ENCODE peak calls at places on chromosomes 6 and 20, in ten cellular contexts. S, X, N, P, Y, C, V, U, I and R are unnamed samples.
A peak's percentile ranks its signal among the peaks of the same experiment; 100 is the strongest.

GRCh38 chr20:4559106-4559505 is 162.6 kb upstream of the PRND start:
- DNase-seq in S (no peak), X (no peak), N (no peak), P (no peak), Y (no peak), C (no peak), V (no peak), U (no peak), I (no peak), R (no peak)

GRCh38 chr6:159693894-159694545 is 979 bp upstream of the SOD2 start:
- DNase-seq in S (no peak), X (no peak), N (no peak), P (peak; percentile 85), Y (no peak), C (peak; percentile 27), V (no peak), U (no peak), I (peak; percentile 69), R (peak; percentile 31)

GRCh38 chr6:117237561-117237960 is 27.8 kb upstream of the VGLL2 start:
- DNase-seq in S (no peak), X (no peak), N (no peak), P (no peak), Y (no peak), C (no peak), V (no peak), U (no peak), I (no peak), R (no peak)

GRCh38 chr6:45969026-45969425 is 46.6 kb downstream of the CLIC5 start:
- DNase-seq in S (no peak), X (no peak), N (no peak), P (no peak), Y (no peak), C (no peak), V (peak; percentile 46), U (no peak), I (no peak), R (no peak)

GRCh38 chr6:40960784-40961430 is 78.1 kb downstream of the UNC5CL start:
- DNase-seq in S (no peak), X (no peak), N (no peak), P (no peak), Y (no peak), C (no peak), V (no peak), U (no peak), I (no peak), R (no peak)

GRCh38 chr6:39203804-39204495 is 25.3 kb downstream of the KCNK5 start:
- DNase-seq in S (no peak), X (no peak), N (no peak), P (no peak), Y (no peak), C (peak; percentile 51), V (peak; percentile 93), U (no peak), I (no peak), R (no peak)

GRCh38 chr6:162313922-162314660 is 413.5 kb downstream of the PRKN start:
- DNase-seq in S (peak; percentile 8), X (no peak), N (no peak), P (no peak), Y (no peak), C (no peak), V (no peak), U (no peak), I (no peak), R (no peak)

GRCh38 chr20:61902213-61902869 is 163.3 kb downstream of the TAF4 start:
- DNase-seq in S (no peak), X (no peak), N (no peak), P (no peak), Y (no peak), C (no peak), V (peak; percentile 63), U (no peak), I (no peak), R (no peak)

GRCh38 chr6:70124882-70125535 is 177.9 kb downstream of the COL9A1 start:
- DNase-seq in S (no peak), X (no peak), N (no peak), P (no peak), Y (no peak), C (no peak), V (peak; percentile 28), U (no peak), I (no peak), R (no peak)

GRCh38 chr6:14772188-14772587 is 473.7 kb upstream of the JARID2 start:
- DNase-seq in S (no peak), X (no peak), N (no peak), P (no peak), Y (no peak), C (peak; percentile 39), V (no peak), U (no peak), I (no peak), R (no peak)

GRCh38 chr6:2931055-2931454 is 27.9 kb upstream of the SERPINB9 start:
- DNase-seq in S (no peak), X (no peak), N (no peak), P (no peak), Y (no peak), C (no peak), V (no peak), U (no peak), I (no peak), R (no peak)

GRCh38 chr20:3161316-3162079 is 1.8 kb upstream of the FASTKD5 start:
- DNase-seq in S (no peak), X (peak; percentile 25), N (no peak), P (no peak), Y (no peak), C (no peak), V (no peak), U (no peak), I (no peak), R (peak; percentile 17)

GRCh38 chr20:4546342-4546741 is 175.4 kb upstream of the PRND start:
- DNase-seq in S (no peak), X (no peak), N (no peak), P (no peak), Y (no peak), C (peak; percentile 64), V (no peak), U (no peak), I (no peak), R (no peak)

GRCh38 chr6:118993803-118994231 is 58.9 kb upstream of the MCM9 start:
- DNase-seq in S (no peak), X (no peak), N (no peak), P (no peak), Y (no peak), C (no peak), V (no peak), U (no peak), I (no peak), R (no peak)

GRCh38 chr6:43451939-43452338 is 3.4 kb downstream of the DLK2 start:
- DNase-seq in S (no peak), X (no peak), N (no peak), P (no peak), Y (no peak), C (no peak), V (no peak), U (no peak), I (no peak), R (no peak)

DNA sequence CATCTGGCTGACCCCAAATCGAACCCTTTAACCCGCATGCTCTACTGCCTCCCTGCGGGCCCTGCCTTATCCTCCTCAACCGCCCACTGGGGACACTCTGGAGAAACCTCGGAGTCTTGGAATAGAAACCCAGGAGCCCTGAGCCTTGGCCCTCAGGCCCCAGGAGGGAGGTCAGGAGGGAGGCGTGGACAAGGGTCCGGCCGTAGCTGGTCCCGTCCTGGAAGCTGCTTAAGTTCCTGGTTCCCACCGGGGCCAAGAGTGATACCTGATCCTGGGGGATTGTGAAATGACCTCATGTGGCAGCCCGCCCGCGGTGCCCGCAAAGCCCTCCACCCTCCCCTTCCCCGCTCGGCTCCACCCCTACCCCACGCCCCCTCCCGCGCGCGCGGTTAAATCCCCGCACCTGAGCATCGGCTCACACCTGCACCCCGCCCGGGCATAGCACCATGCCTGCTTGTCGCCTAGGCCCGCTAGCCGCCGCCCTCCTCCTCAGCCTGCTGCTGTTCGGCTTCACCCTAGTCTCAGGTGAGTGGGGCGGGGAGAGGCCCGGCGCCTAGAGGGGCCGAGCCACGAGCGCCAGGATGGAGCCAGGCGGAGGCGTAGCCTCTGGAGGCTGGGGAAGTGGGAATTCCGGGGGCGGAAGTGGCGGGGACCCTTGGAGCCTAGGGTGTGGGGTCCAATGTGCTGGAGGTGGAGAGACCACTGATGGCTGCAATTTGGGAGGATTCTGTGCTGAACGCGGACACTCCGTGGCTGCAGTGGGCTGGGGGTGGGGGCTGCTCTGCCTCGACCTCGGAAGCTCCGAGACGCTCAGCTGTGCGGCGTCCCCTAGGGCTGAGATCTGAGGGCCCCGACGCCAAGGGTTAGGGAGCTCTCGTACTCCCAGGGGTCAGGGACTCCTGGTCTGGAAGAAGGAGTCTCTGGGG is at the start of gene WFDC2:
- DNase-seq in S (no peak), X (no peak), N (no peak), P (peak; percentile 67), Y (peak; percentile 20), C (peak; percentile 78), V (peak; percentile 76), U (peak; percentile 37), I (no peak), R (no peak)
- TF ChIP-seq CTCF in S (no peak), X (no peak), N (no peak), P (no peak), Y (no peak), C (peak; percentile 44), V (no peak), U (no peak), I (no peak), R (no peak)

GRCh38 chr6:89180112-89180511 is 34.3 kb downstream of the PM20D2 start:
- DNase-seq in S (no peak), X (no peak), N (no peak), P (no peak), Y (no peak), C (no peak), V (no peak), U (no peak), I (no peak), R (no peak)
- TF ChIP-seq CTCF in S (no peak), X (no peak), N (no peak), P (no peak), Y (no peak), C (no peak), V (no peak), U (no peak), I (no peak), R (no peak)

GRCh38 chr6:116060572-116061283 is at the start of gene FRK:
- DNase-seq in S (no peak), X (no peak), N (peak; percentile 13), P (no peak), Y (no peak), C (no peak), V (peak; percentile 60), U (peak; percentile 41), I (no peak), R (no peak)
- TF ChIP-seq CTCF in S (peak; percentile 11), X (peak; percentile 34), N (peak; percentile 29), P (no peak), Y (no peak), C (peak; percentile 42), V (no peak), U (peak; percentile 56), I (no peak), R (no peak)

DNA sequence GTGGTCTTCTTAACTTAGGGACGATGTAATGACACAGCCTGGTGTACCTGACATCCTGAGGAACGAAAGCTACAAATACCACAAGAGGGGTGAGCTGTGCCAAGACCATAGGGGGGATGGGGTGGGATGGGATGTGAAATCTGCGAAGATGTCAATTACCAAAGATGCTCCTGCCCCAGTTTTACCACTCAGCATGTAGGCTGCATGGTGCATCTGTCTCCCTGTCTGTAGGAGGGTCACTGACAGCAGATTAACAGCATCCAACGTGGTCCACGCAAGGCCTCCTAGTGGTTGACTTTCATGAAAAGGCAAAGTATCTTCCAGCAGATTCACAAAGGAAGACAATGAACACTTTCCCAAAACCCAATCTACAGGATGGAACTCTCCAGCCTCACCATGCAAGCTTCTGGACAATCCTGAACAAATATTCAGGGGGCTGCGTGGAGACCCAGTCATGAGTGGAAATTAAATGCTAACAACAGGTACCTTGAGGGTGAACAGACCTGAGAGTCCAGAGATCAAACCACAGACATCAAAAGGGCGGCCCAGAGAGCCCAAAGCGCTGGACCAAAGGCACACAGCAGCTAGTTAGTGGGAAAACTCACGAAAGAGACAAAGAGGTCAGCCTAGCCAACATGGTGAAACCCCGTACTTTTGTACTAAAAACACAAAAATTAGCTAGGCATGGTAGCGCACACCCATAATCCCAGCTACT is 44.4 kb downstream of the ZMYND8 start:
- DNase-seq in S (no peak), X (no peak), N (no peak), P (peak; percentile 52), Y (no peak), C (no peak), V (no peak), U (no peak), I (no peak), R (no peak)
- TF ChIP-seq CTCF in S (no peak), X (no peak), N (no peak), P (no peak), Y (peak; percentile 24), C (peak; percentile 38), V (no peak), U (no peak), I (no peak), R (no peak)